ENCODE peak calls at places on chromosomes 4 and X, in seven cellular contexts. W is HCT116, Y is OCI-LY7, Q is GM23338, X is MM.1S, B is hepatocyte, A is SK-N-SH. J is an unnamed sample.

GRCh38 chr4:175330236-175330635 is 412.1 kb downstream of the ADAM29 start:
- DNase-seq in A (no peak), Q (no peak), W (no peak), B (no peak), X (no peak), Y (no peak), J (peak; percentile 33)

GRCh38 chr4:69830529-69831269 is 29.2 kb downstream of the SULT1E1 start:
- DNase-seq in Q (peak; percentile 17), W (no peak), B (peak; percentile 76), Y (no peak), A (no peak), X (peak; percentile 76), J (peak; percentile 10)

GRCh38 chr4:78622253-78622979 is 70.8 kb downstream of the ANXA3 start:
- DNase-seq in W (no peak), Y (no peak), B (peak; percentile 69), Q (no peak), X (no peak), A (no peak), J (peak; percentile 66)

GRCh38 chr4:11635336-11635735 is 206.6 kb upstream of the HS3ST1 start:
- DNase-seq in A (no peak), W (peak; percentile 88), B (peak; percentile 54), Y (no peak), X (no peak), Q (no peak), J (no peak)

GRCh38 chr4:57989430-57989829 is 879.2 kb upstream of the IGFBP7 start:
- DNase-seq in A (no peak), W (no peak), Q (peak; percentile 8), B (no peak), Y (no peak), X (no peak), J (no peak)

GRCh38 chr4:111362891-111363290 is 740.0 kb upstream of the PITX2 start:
- DNase-seq in A (no peak), Q (no peak), B (no peak), Y (no peak), X (no peak), W (no peak), J (peak; percentile 94)

GRCh38 chr4:52853351-52853750 is 8.8 kb upstream of the RASL11B start:
- DNase-seq in X (no peak), W (no peak), A (no peak), Y (no peak), Q (no peak), B (no peak), J (peak; percentile 70)

GRCh38 chr4:152731997-152732396 is 47.5 kb downstream of the TIGD4 start:
- DNase-seq in X (no peak), Q (no peak), Y (no peak), A (no peak), W (no peak), B (no peak), J (no peak)

GRCh38 chr4:185513489-185514181 is 21.7 kb downstream of the PDLIM3 start:
- DNase-seq in Q (no peak), B (peak; percentile 27), W (no peak), X (no peak), A (no peak), Y (no peak), J (no peak)

GRCh38 chrX:79081895-79082512 is 62.5 kb upstream of the GPR174 start:
- DNase-seq in A (peak; percentile 33), B (peak; percentile 19), Y (peak; percentile 58), Q (peak; percentile 36), X (peak; percentile 50), W (no peak), J (peak; percentile 28)

GRCh38 chr4:158190736-158191135 is 17.9 kb upstream of the GASK1B start:
- DNase-seq in Y (no peak), W (no peak), Q (no peak), A (no peak), B (no peak), X (no peak), J (no peak)

DNA sequence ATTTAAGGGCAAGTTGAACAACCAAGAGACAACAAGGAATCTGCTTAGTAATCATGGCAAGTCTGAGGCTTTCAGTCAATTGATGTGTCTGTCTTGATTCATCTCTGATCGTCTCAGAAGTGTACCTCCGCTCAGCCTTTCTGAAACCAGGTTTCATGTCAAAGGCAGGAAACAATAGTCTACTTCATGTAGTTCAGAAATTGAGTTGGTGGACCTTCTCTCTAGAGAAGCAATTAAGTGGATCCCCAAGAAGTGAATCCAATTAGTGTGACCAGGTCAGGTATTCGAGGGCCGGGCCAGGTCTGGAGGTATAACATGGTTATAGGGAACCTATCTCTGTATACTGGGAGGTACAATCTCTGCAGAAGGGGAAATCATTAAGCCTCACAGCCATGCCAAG is 31.9 kb downstream of the DAPP1 start:
- DNase-seq in A (no peak), B (no peak), W (no peak), X (peak; percentile 47), Y (no peak), Q (no peak), J (no peak)
- TF ChIP-seq EZH2phosphoT487 in A (no peak), B (no peak), W (no peak), X (no peak), Y (no peak), Q (no peak), J (no peak)

GRCh38 chr4:13640149-13640671 is 12.7 kb upstream of the BOD1L1 start:
- DNase-seq in Q (peak; percentile 81), X (no peak), Y (no peak), B (peak; percentile 82), W (no peak), A (no peak), J (peak; percentile 44)
- H3K27ac ChIP-seq in Q (no peak overlapping the region), X (no peak overlapping the region), Y (no peak overlapping the region), B (peak overlapping the region; percentile 65), W (no peak overlapping the region), A (peak overlapping the region; percentile 30), J (no peak overlapping the region)

GRCh38 chrX:44748014-44748413 is 95.8 kb upstream of the DUSP21 start:
- DNase-seq in Q (no peak), X (no peak), A (peak; percentile 40), B (no peak), Y (no peak), W (no peak), J (peak; percentile 59)

GRCh38 chrX:44744828-44745227 is 99.0 kb upstream of the DUSP21 start:
- DNase-seq in A (no peak), Y (no peak), X (no peak), Q (no peak), B (no peak), W (no peak), J (no peak)

GRCh38 chrX:44742480-44743155 is 101.2 kb upstream of the DUSP21 start:
- DNase-seq in X (no peak), Y (no peak), A (no peak), Q (no peak), W (no peak), B (peak; percentile 18), J (no peak)

GRCh38 chrX:44747317-44747716 is 96.5 kb upstream of the DUSP21 start:
- DNase-seq in A (no peak), X (no peak), W (no peak), B (no peak), Q (no peak), Y (no peak), J (no peak)
- TF ChIP-seq EZH2phosphoT487 in A (no peak), X (no peak), W (no peak), B (no peak), Q (no peak), Y (no peak), J (no peak)

DNA sequence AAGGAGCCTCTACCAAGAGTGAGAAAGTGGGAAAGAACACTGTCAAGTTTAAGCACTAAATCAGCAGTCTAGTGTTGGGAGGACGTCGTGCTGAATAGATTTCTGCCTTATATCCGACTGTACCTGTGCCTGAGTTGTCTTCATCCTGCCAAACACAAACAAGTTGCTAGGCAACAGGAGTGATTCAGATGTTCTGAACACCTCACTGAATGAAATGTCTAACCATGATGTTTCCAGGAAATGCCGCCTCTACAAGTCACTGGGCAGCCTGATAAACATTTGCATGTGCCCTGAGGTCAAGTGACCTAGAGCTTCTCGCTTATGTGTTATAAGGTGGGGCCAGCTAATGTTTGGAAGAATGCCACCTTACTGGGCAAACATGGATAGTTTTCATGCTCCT is 37.9 kb downstream of the SGMS2 start:
- DNase-seq in B (peak; percentile 71), Y (no peak), X (no peak), A (no peak), Q (peak; percentile 13), W (peak; percentile 82), J (peak; percentile 55)
- H3K27ac ChIP-seq in B (peak overlapping the region; percentile 15), Y (no peak overlapping the region), X (no peak overlapping the region), A (no peak overlapping the region), Q (no peak overlapping the region), W (no peak overlapping the region), J (no peak overlapping the region)

GRCh38 chrX:43878902-43879526 is 3.2 kb downstream of the MAOB start:
- DNase-seq in A (no peak), Y (no peak), Q (no peak), B (no peak), X (no peak), W (no peak), J (no peak)

GRCh38 chrX:43880439-43880838 is 1.8 kb downstream of the MAOB start:
- DNase-seq in Q (no peak), A (no peak), W (peak; percentile 48), B (no peak), X (no peak), Y (no peak), J (peak; percentile 1)

GRCh38 chrX:43885617-43886016 is 3.4 kb upstream of the MAOB start:
- DNase-seq in Y (no peak), Q (no peak), W (no peak), B (no peak), A (no peak), X (no peak), J (no peak)

GRCh38 chrX:43882294-43882681 is at the start of gene MAOB:
- DNase-seq in Q (peak; percentile 57), W (no peak), X (no peak), Y (no peak), B (peak; percentile 69), A (peak; percentile 82), J (peak; percentile 35)

DNA sequence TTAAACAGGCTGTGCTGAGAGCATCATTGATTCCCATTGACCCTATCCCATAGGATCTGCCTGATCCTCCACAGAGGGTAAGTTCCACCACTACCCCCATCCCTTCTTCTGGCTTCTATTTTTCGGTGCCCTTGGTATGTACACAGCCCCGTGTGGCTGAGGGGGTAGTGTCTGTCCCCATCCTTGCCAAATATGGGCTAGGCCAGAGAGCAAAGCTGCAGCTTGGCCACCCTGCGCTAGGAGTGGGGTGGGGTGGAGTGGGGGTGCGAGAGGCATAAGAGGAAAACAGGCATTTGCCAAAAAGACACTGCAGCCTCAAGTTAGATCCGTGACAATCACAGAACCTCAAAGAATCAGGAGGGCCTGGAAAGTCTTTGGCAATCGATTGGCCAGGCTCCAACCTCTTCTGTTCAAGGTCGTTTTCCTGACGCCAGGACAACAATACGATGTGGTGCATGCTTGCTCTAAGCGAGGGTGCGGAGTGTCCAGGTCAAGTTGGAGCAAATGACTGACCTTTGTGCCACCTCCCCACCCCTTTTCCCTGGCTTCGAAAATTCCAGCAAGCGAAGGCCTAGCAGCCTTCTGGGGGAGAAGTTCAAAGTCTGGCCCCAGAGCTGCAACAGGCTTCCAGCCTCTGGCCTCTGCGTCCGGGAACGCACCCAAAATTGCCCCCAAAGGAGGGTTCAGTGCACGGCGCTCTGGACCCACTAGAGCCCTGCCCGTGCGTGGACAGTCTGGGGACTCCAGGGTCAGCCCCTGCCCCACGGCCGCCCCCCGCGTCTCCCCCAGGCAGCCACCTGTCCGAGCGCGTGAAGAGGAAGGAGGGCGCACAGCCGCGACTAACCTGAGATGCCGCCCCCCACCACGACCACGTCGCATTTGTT is 598 bp downstream of the MAOB start:
- DNase-seq in B (peak; percentile 24), W (no peak), Q (no peak), A (peak; percentile 17), Y (no peak), X (no peak), J (peak; percentile 9)
- TF ChIP-seq EZH2phosphoT487 in B (no peak), W (no peak), Q (no peak), A (no peak), Y (no peak), X (no peak), J (no peak)